ENCODE peak calls at places on chromosomes 6 and 20, in nine cellular contexts. One of them, this sample, is unnamed.

GRCh38 chr6:11994875-11995461 is 17.1 kb upstream of the HIVEP1 start:
- DNase-seq in hepatocyte: no peak
- DNase-seq in cardiac muscle cell: no peak
- DNase-seq in H9: no peak
- DNase-seq in HFFc6: no peak
- DNase-seq in PC-3: peak; percentile 72
- DNase-seq in B cell: no peak
- DNase-seq in Panc1: no peak
- DNase-seq in kidney epithelial cell: no peak
- DNase-seq in this sample: no peak

GRCh38 chr6:129774697-129775447 is 64.9 kb upstream of the ARHGAP18 start:
- DNase-seq in hepatocyte: peak; percentile 89
- DNase-seq in cardiac muscle cell: peak; percentile 90
- DNase-seq in H9: peak; percentile 86
- DNase-seq in HFFc6: peak; percentile 75
- DNase-seq in PC-3: peak; percentile 81
- DNase-seq in B cell: peak; percentile 16
- DNase-seq in Panc1: peak; percentile 46
- DNase-seq in kidney epithelial cell: peak; percentile 35
- DNase-seq in this sample: peak; percentile 36

GRCh38 chr6:74182992-74183391 is 487.0 kb downstream of the CD109 start:
- DNase-seq in hepatocyte: peak; percentile 47
- DNase-seq in cardiac muscle cell: no peak
- DNase-seq in H9: no peak
- DNase-seq in HFFc6: no peak
- DNase-seq in PC-3: no peak
- DNase-seq in B cell: no peak
- DNase-seq in Panc1: no peak
- DNase-seq in kidney epithelial cell: no peak
- DNase-seq in this sample: no peak

GRCh38 chr20:6766433-6766832 is 1.1 kb upstream of the BMP2 start:
- DNase-seq in hepatocyte: no peak
- DNase-seq in cardiac muscle cell: no peak
- DNase-seq in H9: no peak
- DNase-seq in HFFc6: no peak
- DNase-seq in PC-3: no peak
- DNase-seq in B cell: no peak
- DNase-seq in Panc1: no peak
- DNase-seq in kidney epithelial cell: no peak
- DNase-seq in this sample: no peak

GRCh38 chr6:26185802-26186201 is 98.6 kb downstream of the HFE start:
- DNase-seq in hepatocyte: no peak
- DNase-seq in cardiac muscle cell: no peak
- DNase-seq in H9: no peak
- DNase-seq in HFFc6: no peak
- DNase-seq in PC-3: no peak
- DNase-seq in B cell: no peak
- DNase-seq in Panc1: no peak
- DNase-seq in kidney epithelial cell: no peak
- DNase-seq in this sample: no peak

GRCh38 chr6:52416629-52417151 is 3.5 kb upstream of the EFHC1 start:
- DNase-seq in hepatocyte: peak; percentile 67
- DNase-seq in cardiac muscle cell: peak; percentile 70
- DNase-seq in H9: no peak
- DNase-seq in HFFc6: peak; percentile 74
- DNase-seq in PC-3: peak; percentile 90
- DNase-seq in B cell: peak; percentile 47
- DNase-seq in Panc1: no peak
- DNase-seq in kidney epithelial cell: no peak
- DNase-seq in this sample: peak; percentile 69

GRCh38 chr6:15769471-15770088 is 106.8 kb upstream of the DTNBP1 start:
- DNase-seq in hepatocyte: no peak
- DNase-seq in cardiac muscle cell: no peak
- DNase-seq in H9: no peak
- DNase-seq in HFFc6: no peak
- DNase-seq in PC-3: peak; percentile 18
- DNase-seq in B cell: no peak
- DNase-seq in Panc1: no peak
- DNase-seq in kidney epithelial cell: peak; percentile 21
- DNase-seq in this sample: no peak

GRCh38 chr6:165877192-165877591 is 214.2 kb upstream of the PDE10A start:
- DNase-seq in hepatocyte: no peak
- DNase-seq in cardiac muscle cell: no peak
- DNase-seq in H9: no peak
- DNase-seq in HFFc6: no peak
- DNase-seq in PC-3: no peak
- DNase-seq in B cell: no peak
- DNase-seq in Panc1: no peak
- DNase-seq in kidney epithelial cell: no peak
- DNase-seq in this sample: no peak

GRCh38 chr20:64146936-64147451 is 17.3 kb upstream of the MYT1 start:
- DNase-seq in hepatocyte: no peak
- DNase-seq in cardiac muscle cell: no peak
- DNase-seq in H9: no peak
- DNase-seq in HFFc6: no peak
- DNase-seq in PC-3: no peak
- DNase-seq in B cell: no peak
- DNase-seq in Panc1: no peak
- DNase-seq in kidney epithelial cell: no peak
- DNase-seq in this sample: no peak

GRCh38 chr20:64144144-64144912 is 19.9 kb upstream of the MYT1 start:
- DNase-seq in hepatocyte: no peak
- DNase-seq in cardiac muscle cell: no peak
- DNase-seq in H9: no peak
- DNase-seq in HFFc6: no peak
- DNase-seq in PC-3: no peak
- DNase-seq in B cell: no peak
- DNase-seq in Panc1: no peak
- DNase-seq in kidney epithelial cell: no peak
- DNase-seq in this sample: no peak

GRCh38 chr20:64146301-64146935 is 17.8 kb upstream of the MYT1 start:
- DNase-seq in hepatocyte: no peak
- DNase-seq in cardiac muscle cell: no peak
- DNase-seq in H9: no peak
- DNase-seq in HFFc6: no peak
- DNase-seq in PC-3: no peak
- DNase-seq in B cell: no peak
- DNase-seq in Panc1: no peak
- DNase-seq in kidney epithelial cell: no peak
- DNase-seq in this sample: no peak

GRCh38 chr20:64143018-64143801 is 21.0 kb upstream of the MYT1 start:
- DNase-seq in hepatocyte: no peak
- DNase-seq in cardiac muscle cell: no peak
- DNase-seq in H9: no peak
- DNase-seq in HFFc6: no peak
- DNase-seq in PC-3: no peak
- DNase-seq in B cell: no peak
- DNase-seq in Panc1: no peak
- DNase-seq in kidney epithelial cell: no peak
- DNase-seq in this sample: no peak

DNA sequence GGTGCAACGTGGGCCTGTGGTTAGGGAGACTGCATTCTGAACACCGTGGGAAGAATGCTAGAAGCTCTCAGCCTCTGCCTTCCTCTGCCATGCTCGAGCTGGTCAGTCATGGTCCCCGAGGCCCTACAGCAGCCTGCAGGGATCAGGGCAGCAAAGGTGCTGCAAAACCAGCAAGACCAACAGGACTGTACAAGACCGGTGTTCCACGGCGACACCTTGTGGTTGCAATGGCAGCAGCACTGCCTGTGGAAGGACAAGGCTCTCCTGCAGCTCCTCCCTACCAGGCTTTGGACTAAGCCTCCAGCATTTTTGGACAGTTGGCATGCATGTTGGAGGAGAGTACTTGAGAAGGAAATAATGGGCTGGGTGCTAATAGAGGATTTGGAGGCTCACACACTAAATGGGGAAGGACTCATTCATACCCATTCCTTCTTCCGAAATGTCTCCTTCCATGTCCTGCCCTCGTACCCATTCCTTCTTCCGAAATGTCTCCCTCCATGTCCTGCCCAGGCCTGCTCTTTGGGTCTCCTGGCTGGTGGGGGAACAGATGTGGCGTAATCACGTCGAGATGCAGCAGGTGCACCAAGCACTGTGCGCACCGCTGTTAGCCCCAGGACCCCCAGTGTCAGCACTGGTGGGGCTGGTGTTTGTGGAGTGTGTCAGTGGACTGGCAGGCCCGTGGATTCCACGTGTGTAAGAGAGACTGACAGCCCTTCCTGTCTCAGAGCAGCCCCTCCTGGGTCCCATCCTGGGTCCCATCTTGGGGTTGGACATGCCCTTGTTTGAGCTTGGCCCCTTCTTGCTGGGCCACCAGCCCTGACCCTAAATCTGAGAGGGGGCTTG is 18.6 kb upstream of the MYT1 start:
- DNase-seq in hepatocyte: no peak
- DNase-seq in cardiac muscle cell: no peak
- DNase-seq in H9: no peak
- DNase-seq in HFFc6: no peak
- DNase-seq in PC-3: no peak
- DNase-seq in B cell: no peak
- DNase-seq in Panc1: no peak
- DNase-seq in kidney epithelial cell: no peak
- DNase-seq in this sample: no peak
- TF ChIP-seq CTCF in hepatocyte: no peak
- TF ChIP-seq CTCF in cardiac muscle cell: no peak
- TF ChIP-seq CTCF in H9: peak; percentile 61
- TF ChIP-seq CTCF in HFFc6: peak; percentile 61
- TF ChIP-seq CTCF in PC-3: peak; percentile 53
- TF ChIP-seq CTCF in B cell: no peak
- TF ChIP-seq CTCF in Panc1: no peak
- TF ChIP-seq CTCF in kidney epithelial cell: peak; percentile 18
- TF ChIP-seq CTCF in this sample: peak; percentile 45

GRCh38 chr6:79446006-79446405 is 91.2 kb downstream of the LCA5 start:
- DNase-seq in hepatocyte: no peak
- DNase-seq in cardiac muscle cell: no peak
- DNase-seq in H9: no peak
- DNase-seq in HFFc6: no peak
- DNase-seq in PC-3: no peak
- DNase-seq in B cell: no peak
- DNase-seq in Panc1: no peak
- DNase-seq in kidney epithelial cell: no peak
- DNase-seq in this sample: no peak
- TF ChIP-seq CTCF in hepatocyte: no peak
- TF ChIP-seq CTCF in cardiac muscle cell: no peak
- TF ChIP-seq CTCF in H9: no peak
- TF ChIP-seq CTCF in HFFc6: no peak
- TF ChIP-seq CTCF in PC-3: no peak
- TF ChIP-seq CTCF in B cell: no peak
- TF ChIP-seq CTCF in Panc1: no peak
- TF ChIP-seq CTCF in kidney epithelial cell: no peak
- TF ChIP-seq CTCF in this sample: no peak

GRCh38 chr6:2781685-2782355 is 16.6 kb downstream of the WRNIP1 start:
- DNase-seq in hepatocyte: no peak
- DNase-seq in cardiac muscle cell: no peak
- DNase-seq in H9: no peak
- DNase-seq in HFFc6: no peak
- DNase-seq in PC-3: no peak
- DNase-seq in B cell: no peak
- DNase-seq in Panc1: no peak
- DNase-seq in kidney epithelial cell: no peak
- DNase-seq in this sample: no peak

GRCh38 chr6:2782825-2783187 is 17.6 kb downstream of the WRNIP1 start:
- DNase-seq in hepatocyte: no peak
- DNase-seq in cardiac muscle cell: no peak
- DNase-seq in H9: no peak
- DNase-seq in HFFc6: no peak
- DNase-seq in PC-3: no peak
- DNase-seq in B cell: no peak
- DNase-seq in Panc1: no peak
- DNase-seq in kidney epithelial cell: no peak
- DNase-seq in this sample: no peak

GRCh38 chr6:2782356-2782708 is 17.1 kb downstream of the WRNIP1 start:
- DNase-seq in hepatocyte: no peak
- DNase-seq in cardiac muscle cell: no peak
- DNase-seq in H9: no peak
- DNase-seq in HFFc6: no peak
- DNase-seq in PC-3: no peak
- DNase-seq in B cell: no peak
- DNase-seq in Panc1: no peak
- DNase-seq in kidney epithelial cell: no peak
- DNase-seq in this sample: no peak

GRCh38 chr6:2784061-2784460 is 18.9 kb downstream of the WRNIP1 start:
- DNase-seq in hepatocyte: no peak
- DNase-seq in cardiac muscle cell: no peak
- DNase-seq in H9: no peak
- DNase-seq in HFFc6: no peak
- DNase-seq in PC-3: no peak
- DNase-seq in B cell: no peak
- DNase-seq in Panc1: no peak
- DNase-seq in kidney epithelial cell: no peak
- DNase-seq in this sample: no peak

GRCh38 chr6:2783188-2783957 is 18.2 kb downstream of the WRNIP1 start:
- DNase-seq in hepatocyte: no peak
- DNase-seq in cardiac muscle cell: no peak
- DNase-seq in H9: peak; percentile 73
- DNase-seq in HFFc6: no peak
- DNase-seq in PC-3: no peak
- DNase-seq in B cell: no peak
- DNase-seq in Panc1: no peak
- DNase-seq in kidney epithelial cell: no peak
- DNase-seq in this sample: no peak
- TF ChIP-seq CTCF in hepatocyte: peak; percentile 10
- TF ChIP-seq CTCF in cardiac muscle cell: no peak
- TF ChIP-seq CTCF in H9: peak; percentile 44
- TF ChIP-seq CTCF in HFFc6: no peak
- TF ChIP-seq CTCF in PC-3: peak; percentile 21
- TF ChIP-seq CTCF in B cell: no peak
- TF ChIP-seq CTCF in Panc1: no peak
- TF ChIP-seq CTCF in kidney epithelial cell: no peak
- TF ChIP-seq CTCF in this sample: peak; percentile 25

GRCh38 chr6:127966616-127967015 is 65.8 kb upstream of the THEMIS start:
- DNase-seq in hepatocyte: no peak
- DNase-seq in cardiac muscle cell: peak; percentile 5
- DNase-seq in H9: no peak
- DNase-seq in HFFc6: peak; percentile 56
- DNase-seq in PC-3: no peak
- DNase-seq in B cell: no peak
- DNase-seq in Panc1: no peak
- DNase-seq in kidney epithelial cell: no peak
- DNase-seq in this sample: no peak

GRCh38 chr6:127967708-127968107 is 66.8 kb upstream of the THEMIS start:
- DNase-seq in hepatocyte: no peak
- DNase-seq in cardiac muscle cell: no peak
- DNase-seq in H9: no peak
- DNase-seq in HFFc6: no peak
- DNase-seq in PC-3: no peak
- DNase-seq in B cell: no peak
- DNase-seq in Panc1: no peak
- DNase-seq in kidney epithelial cell: no peak
- DNase-seq in this sample: no peak

GRCh38 chr6:127971386-127971785 is 70.5 kb upstream of the THEMIS start:
- DNase-seq in hepatocyte: no peak
- DNase-seq in cardiac muscle cell: no peak
- DNase-seq in H9: no peak
- DNase-seq in HFFc6: no peak
- DNase-seq in PC-3: no peak
- DNase-seq in B cell: no peak
- DNase-seq in Panc1: no peak
- DNase-seq in kidney epithelial cell: no peak
- DNase-seq in this sample: no peak

GRCh38 chr6:127969701-127970100 is 68.8 kb upstream of the THEMIS start:
- DNase-seq in hepatocyte: no peak
- DNase-seq in cardiac muscle cell: no peak
- DNase-seq in H9: no peak
- DNase-seq in HFFc6: no peak
- DNase-seq in PC-3: no peak
- DNase-seq in B cell: no peak
- DNase-seq in Panc1: no peak
- DNase-seq in kidney epithelial cell: no peak
- DNase-seq in this sample: no peak

GRCh38 chr6:127968394-127968793 is 67.5 kb upstream of the THEMIS start:
- DNase-seq in hepatocyte: no peak
- DNase-seq in cardiac muscle cell: no peak
- DNase-seq in H9: no peak
- DNase-seq in HFFc6: no peak
- DNase-seq in PC-3: no peak
- DNase-seq in B cell: no peak
- DNase-seq in Panc1: no peak
- DNase-seq in kidney epithelial cell: no peak
- DNase-seq in this sample: no peak
- TF ChIP-seq CTCF in hepatocyte: no peak
- TF ChIP-seq CTCF in cardiac muscle cell: no peak
- TF ChIP-seq CTCF in H9: no peak
- TF ChIP-seq CTCF in HFFc6: peak; percentile 70
- TF ChIP-seq CTCF in PC-3: peak; percentile 27
- TF ChIP-seq CTCF in B cell: no peak
- TF ChIP-seq CTCF in Panc1: no peak
- TF ChIP-seq CTCF in kidney epithelial cell: no peak
- TF ChIP-seq CTCF in this sample: peak; percentile 24